ENCODE peak calls at places on chromosomes 13 and 19, in nine cellular contexts. D, J, U, H, C, R, N, E and F are unnamed samples.
A peak's percentile ranks its signal among the peaks of the same experiment; 100 is the strongest.

GRCh38 chr13:112951674-112952371 is 17.2 kb upstream of the MCF2L start:
- DNase-seq in C (peak; percentile 6), J (no peak), D (no peak), U (no peak), N (no peak), H (no peak), R (no peak), E (no peak), F (no peak)

GRCh38 chr19:42272989-42273406 is 3.9 kb downstream of the CIC start:
- DNase-seq in N (no peak), J (no peak), C (no peak), U (no peak), E (no peak), R (no peak), H (no peak), D (no peak), F (no peak)

GRCh38 chr13:105139380-105140285 is 1395.8 kb downstream of the EFNB2 start:
- DNase-seq in E (no peak), J (peak; percentile 61), U (peak; percentile 48), C (peak; percentile 25), R (no peak), H (no peak), D (peak; percentile 4), N (peak; percentile 34), F (no peak)

GRCh38 chr13:30268673-30269072 is 38.7 kb downstream of the KATNAL1 start:
- DNase-seq in H (no peak), E (no peak), C (no peak), U (no peak), D (no peak), R (no peak), N (no peak), J (no peak), F (no peak)

GRCh38 chr13:81539643-81540150 is 1198.8 kb upstream of the SPRY2 start:
- DNase-seq in J (no peak), E (no peak), N (no peak), R (no peak), C (no peak), U (no peak), H (no peak), D (no peak), F (no peak)

GRCh38 chr13:111211789-111212516 is 96.8 kb downstream of the ARHGEF7 start:
- DNase-seq in N (peak; percentile 78), H (no peak), R (no peak), J (no peak), U (no peak), E (no peak), D (no peak), C (no peak), F (no peak)

GRCh38 chr13:30355405-30355741 is 48.0 kb upstream of the KATNAL1 start:
- DNase-seq in H (no peak), J (peak; percentile 54), C (peak; percentile 30), D (no peak), E (no peak), R (no peak), U (peak; percentile 62), N (no peak), F (no peak)

GRCh38 chr19:11204943-11205349 is 7.6 kb upstream of the KANK2 start:
- DNase-seq in R (no peak), J (no peak), N (no peak), H (no peak), D (no peak), U (peak; percentile 51), C (peak; percentile 31), E (no peak), F (no peak)

GRCh38 chr19:46265217-46265828 is 31.5 kb upstream of the HIF3A start:
- DNase-seq in D (peak; percentile 80), J (peak; percentile 75), U (peak; percentile 73), H (peak; percentile 34), E (peak; percentile 64), N (peak; percentile 76), R (peak; percentile 58), C (peak; percentile 73), F (peak; percentile 88)

GRCh38 chr13:59356607-59357006 is 807.1 kb downstream of the DIAPH3 start:
- DNase-seq in C (peak; percentile 84), J (no peak), H (no peak), U (no peak), R (peak; percentile 20), D (peak; percentile 5), E (no peak), N (peak; percentile 72), F (no peak)

GRCh38 chr19:18514800-18515682 is 6.8 kb downstream of the ELL start:
- DNase-seq in C (peak; percentile 58), D (peak; percentile 31), H (no peak), E (peak; percentile 32), N (peak; percentile 86), U (no peak), R (no peak), J (no peak), F (peak; percentile 52)

GRCh38 chr13:50521191-50521590 is 322.3 kb downstream of the DLEU7 start:
- DNase-seq in U (no peak), J (no peak), C (no peak), H (no peak), N (no peak), D (no peak), E (no peak), R (no peak), F (no peak)

GRCh38 chr13:24348385-24348784 is 39.0 kb downstream of the C1QTNF9 start:
- DNase-seq in U (no peak), R (no peak), D (no peak), J (no peak), H (no peak), C (no peak), N (no peak), E (no peak), F (peak; percentile 4)

GRCh38 chr19:49590071-49590970 is 661 bp upstream of the PRR12 start:
- DNase-seq in U (peak; percentile 94), J (peak; percentile 96), R (peak; percentile 96), C (peak; percentile 97), D (peak; percentile 96), E (peak; percentile 95), N (peak; percentile 97), H (peak; percentile 75), F (peak; percentile 99)
- TF ChIP-seq CTCF in U (no peak), J (no peak), R (no peak), C (peak; percentile 13), D (no peak), E (peak; percentile 28), N (peak; percentile 29), H (peak; percentile 19), F (no peak)

GRCh38 chr13:101474419-101474957 is 22.0 kb downstream of the ITGBL1 start:
- DNase-seq in E (peak; percentile 23), C (no peak), D (peak; percentile 91), R (peak; percentile 69), H (peak; percentile 43), J (no peak), N (peak; percentile 82), U (no peak), F (peak; percentile 22)
- TF ChIP-seq CTCF in E (peak; percentile 64), C (peak; percentile 29), D (peak; percentile 66), R (peak; percentile 61), H (peak; percentile 66), J (no peak), N (peak; percentile 81), U (no peak), F (no peak)

GRCh38 chr13:75016225-75016624 is 465.7 kb downstream of the TBC1D4 start:
- DNase-seq in D (no peak), U (no peak), N (no peak), E (no peak), J (no peak), H (no peak), C (no peak), R (no peak), F (no peak)

DNA sequence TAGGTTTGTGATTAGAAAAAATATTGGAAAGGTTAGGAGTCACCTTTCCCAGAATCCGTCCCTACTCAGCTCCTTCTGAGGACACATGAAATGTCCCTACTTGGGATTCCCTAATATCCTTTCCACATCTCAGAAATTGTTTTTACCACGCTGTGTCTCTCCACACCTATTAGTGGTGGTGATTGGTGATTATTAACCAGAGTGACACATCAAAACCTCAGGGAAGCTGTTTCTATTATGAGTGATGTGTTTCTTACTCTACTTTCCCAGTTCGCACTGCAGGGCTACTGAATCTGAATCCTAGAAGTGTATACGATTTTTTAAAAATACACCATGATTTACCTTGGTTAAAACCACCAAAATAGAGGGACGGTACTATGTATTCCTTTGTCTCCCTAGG is 460.8 kb downstream of the TBC1D4 start:
- DNase-seq in J (no peak), U (no peak), N (no peak), R (no peak), D (no peak), C (no peak), H (no peak), E (no peak), F (no peak)
- TF ChIP-seq CTCF in J (no peak), U (no peak), N (no peak), R (no peak), D (no peak), C (no peak), H (no peak), E (no peak), F (no peak)

DNA sequence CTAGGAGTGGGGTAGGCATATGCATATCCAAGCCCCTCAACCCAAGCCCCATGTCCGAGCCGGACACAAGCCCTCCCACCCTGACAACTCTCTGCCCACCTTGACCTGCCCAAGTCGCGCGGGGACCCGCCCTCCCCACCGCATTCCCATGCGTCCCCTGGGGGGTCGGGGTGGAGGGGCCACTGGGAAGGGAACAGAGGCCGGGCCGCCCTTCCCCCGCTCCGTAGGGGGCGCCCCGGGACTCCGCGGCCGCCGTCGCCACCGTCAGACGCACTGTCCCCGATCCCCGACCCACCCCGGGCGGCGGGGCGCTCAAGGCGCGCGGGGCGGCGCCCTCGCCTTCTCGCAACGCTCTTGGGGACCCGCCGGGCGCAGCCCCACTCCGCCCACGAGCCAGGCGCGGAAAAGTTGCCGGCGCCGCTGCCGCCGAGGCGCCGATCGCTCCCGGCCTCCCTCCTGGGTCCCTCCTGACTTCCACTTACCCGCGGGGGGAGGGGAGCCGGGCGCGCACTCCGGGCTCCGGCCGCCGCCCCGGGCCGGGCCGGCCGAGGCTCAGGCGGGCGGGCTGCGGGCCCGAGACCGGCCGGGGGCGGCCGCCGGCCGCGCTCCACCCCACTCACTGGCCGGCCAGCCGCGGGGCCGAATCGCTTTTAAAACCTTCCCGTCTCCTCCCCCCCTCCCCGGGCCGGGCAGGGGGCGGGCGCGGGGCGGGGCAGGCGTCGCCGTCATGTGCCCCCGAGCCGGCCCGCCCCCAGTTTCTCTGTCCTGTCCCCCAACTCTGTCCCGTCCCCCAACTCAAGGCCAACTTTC is 34.4 kb upstream of the NANOS3 start:
- DNase-seq in D (peak; percentile 79), N (no peak), U (peak; percentile 91), H (no peak), J (peak; percentile 88), E (no peak), R (no peak), C (peak; percentile 83), F (peak; percentile 83)
- TF ChIP-seq CTCF in D (no peak), N (no peak), U (peak; percentile 27), H (no peak), J (peak; percentile 19), E (peak; percentile 6), R (no peak), C (no peak), F (no peak)

DNA sequence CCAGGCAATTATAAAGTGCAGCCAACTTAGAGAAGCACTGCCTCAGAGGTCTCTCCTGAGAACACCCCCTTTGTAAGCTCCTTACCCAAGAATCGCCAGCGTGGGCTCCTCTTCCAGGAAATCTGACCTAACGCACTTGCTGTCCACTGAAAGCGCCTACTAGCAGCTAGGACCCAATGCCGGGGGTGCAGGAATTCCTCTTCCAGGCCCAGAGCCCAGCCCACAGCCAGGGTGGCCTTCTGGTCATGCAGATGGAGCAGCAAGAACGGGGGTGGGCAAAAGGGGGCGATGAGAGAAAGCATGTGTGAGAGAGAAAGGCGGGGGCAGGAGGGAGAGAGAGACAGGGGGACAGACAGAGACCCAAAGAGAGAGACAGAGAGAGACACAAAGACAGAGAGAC is 67.0 kb upstream of the CACNA1A start:
- DNase-seq in H (no peak), N (no peak), E (no peak), C (no peak), J (no peak), D (no peak), R (no peak), U (no peak), F (no peak)
- TF ChIP-seq CTCF in H (no peak), N (no peak), E (no peak), C (no peak), J (no peak), D (no peak), R (no peak), U (no peak), F (no peak)